ENCODE peak calls at places on chromosomes 16 and 17, in ten cellular contexts. N, P, X, H, R, Y, J, W, D and B are unnamed samples.

GRCh38 chr17:38564254-38564605 is 41.5 kb downstream of the SRCIN1 start:
- DNase-seq in R (no peak), W (no peak), Y (no peak), J (no peak), X (no peak), H (no peak), N (no peak), D (no peak), P (no peak), B (no peak)

GRCh38 chr16:21643787-21644186 is 8.6 kb downstream of the IGSF6 start:
- DNase-seq in X (no peak), Y (no peak), D (no peak), J (no peak), H (no peak), N (no peak), P (no peak), W (no peak), R (no peak), B (no peak)

GRCh38 chr17:57130708-57131461 is 45.8 kb downstream of the AKAP1 start:
- DNase-seq in D (peak), X (peak), R (peak), H (peak), Y (peak), J (peak), W (peak), P (peak), N (peak), B (peak)

GRCh38 chr17:2076461-2076984 is 21.6 kb downstream of the HIC1 start:
- DNase-seq in P (no peak), J (no peak), N (no peak), W (no peak), X (no peak), D (no peak), H (no peak), R (no peak), Y (no peak), B (no peak)

GRCh38 chr16:89909777-89910716 is 8.6 kb upstream of the MC1R start:
- DNase-seq in Y (peak), D (peak), X (peak), P (peak), W (peak), R (peak), N (peak), H (peak), J (no peak), B (peak)

GRCh38 chr16:67001159-67001486 is 12.7 kb downstream of the CES4A start:
- DNase-seq in X (no peak), H (no peak), D (no peak), W (no peak), Y (no peak), R (no peak), N (no peak), P (no peak), J (no peak), B (no peak)

GRCh38 chr16:48041861-48042435 is 113.8 kb downstream of the ABCC12 start:
- DNase-seq in H (no peak), N (no peak), X (no peak), J (no peak), Y (no peak), R (peak), W (peak), D (peak), P (no peak), B (no peak)

GRCh38 chr17:55706808-55707773 is 15.6 kb downstream of the TMEM100 start:
- DNase-seq in J (no peak), N (no peak), W (no peak), R (no peak), H (no peak), Y (no peak), X (no peak), D (no peak), P (no peak), B (no peak)

GRCh38 chr17:82282239-82283207 is 9.0 kb upstream of the CSNK1D start:
- DNase-seq in N (no peak), D (no peak), W (peak), Y (no peak), R (no peak), P (peak), H (no peak), J (no peak), X (no peak), B (no peak)

DNA sequence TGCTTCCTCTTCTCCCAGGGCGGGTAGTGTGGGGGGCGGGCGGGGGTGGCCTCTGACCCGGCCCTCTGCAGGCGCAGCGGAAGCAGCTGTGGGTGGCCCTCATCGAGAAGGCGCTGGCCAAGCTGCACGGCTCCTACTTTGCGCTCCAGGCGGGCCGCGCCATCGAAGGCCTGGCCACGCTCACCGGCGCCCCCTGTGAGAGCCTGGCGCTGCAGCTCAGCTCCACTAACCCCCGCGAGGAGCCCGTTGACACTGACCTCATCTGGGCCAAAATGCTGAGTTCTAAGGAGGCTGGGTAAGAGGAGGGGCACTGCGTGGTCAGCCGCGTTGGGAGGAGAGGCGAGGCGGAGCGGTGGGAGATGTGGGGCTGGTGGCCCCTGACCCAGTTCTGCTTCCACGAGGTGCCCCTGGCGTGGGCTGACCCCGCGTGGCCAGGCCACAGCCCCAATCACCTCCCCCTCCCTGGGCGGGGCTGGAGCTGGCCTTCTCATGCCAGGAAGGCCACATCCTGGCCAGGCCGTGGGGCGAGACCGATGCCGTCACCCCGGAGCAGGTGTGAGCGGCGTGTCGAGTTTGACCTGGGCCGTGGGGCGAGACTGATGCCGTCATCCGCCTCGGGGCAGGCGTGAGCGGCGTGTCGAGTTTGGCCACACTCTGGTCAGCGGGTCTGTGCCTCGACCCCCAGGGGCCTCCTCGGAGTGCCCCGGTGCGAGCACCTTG is 10.5 kb upstream of the PRR35 start:
- DNase-seq in Y (no peak), H (no peak), X (no peak), N (no peak), R (no peak), P (no peak), W (no peak), D (no peak), J (no peak), B (no peak)
- TF ChIP-seq CTCF in Y (no peak), H (peak), X (no peak), N (peak), R (no peak), P (no peak), W (no peak), D (peak), J (no peak), B (peak)

DNA sequence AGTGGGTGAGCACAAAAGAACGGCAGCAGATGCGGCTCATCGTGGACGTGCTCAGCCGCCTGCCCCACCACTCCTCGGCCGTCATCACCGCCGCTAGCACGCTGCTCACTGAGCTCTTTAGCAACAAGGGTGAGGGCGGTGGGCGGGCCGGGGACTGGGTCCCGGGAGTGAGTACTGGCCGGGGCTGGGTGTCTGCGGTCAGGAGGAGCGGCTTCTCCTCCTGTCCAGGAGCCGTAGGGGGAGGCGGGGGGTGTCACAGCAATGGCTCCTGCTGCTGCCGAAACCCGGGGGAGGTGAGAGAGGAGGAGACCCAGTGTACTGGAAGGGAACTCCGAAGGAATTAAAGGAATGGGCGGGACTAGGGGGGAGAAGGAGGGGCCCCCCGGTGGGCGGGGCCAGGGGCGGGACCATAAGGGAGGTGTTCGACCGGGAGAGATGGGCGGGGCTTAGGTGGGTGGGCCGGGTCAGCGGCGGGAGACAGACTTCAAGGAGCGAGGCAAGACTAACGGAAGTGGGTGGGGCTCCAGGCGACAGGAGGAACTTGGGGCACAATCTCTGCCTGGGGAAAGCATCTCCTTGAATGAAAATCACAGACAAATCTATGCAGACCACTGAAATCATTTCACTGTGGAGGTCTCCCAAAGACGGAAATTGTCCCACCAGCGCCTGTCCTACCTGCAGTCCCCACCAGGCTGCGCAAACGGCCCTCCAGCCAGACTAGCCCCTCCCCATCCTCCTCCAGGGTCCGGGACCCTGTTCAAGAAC is 2.3 kb downstream of the NAGS start:
- DNase-seq in H (peak), N (peak), P (peak), W (peak), J (peak), D (peak), X (peak), R (peak), Y (peak), B (peak)
- TF ChIP-seq CTCF in H (peak), N (peak), P (peak), W (peak), J (peak), D (peak), X (peak), R (peak), Y (peak), B (peak)

GRCh38 chr16:46688657-46689491 is at the start of gene VPS35:
- DNase-seq in D (peak), P (peak), X (peak), H (peak), W (peak), R (peak), J (peak), Y (peak), N (peak), B (peak)

GRCh38 chr16:46691720-46692119 is 2.3 kb downstream of the ORC6 start:
- DNase-seq in X (no peak), J (no peak), N (no peak), Y (no peak), H (no peak), W (no peak), D (no peak), R (no peak), P (peak), B (no peak)

GRCh38 chr16:46690281-46691178 is 1.1 kb downstream of the ORC6 start:
- DNase-seq in H (no peak), R (no peak), N (peak), J (no peak), D (peak), X (no peak), P (peak), Y (peak), W (peak), B (no peak)

GRCh38 chr16:46688101-46688656 is 799 bp downstream of the VPS35 start:
- DNase-seq in D (no peak), P (peak), H (peak), N (no peak), R (no peak), X (no peak), Y (no peak), W (peak), J (no peak), B (peak)

DNA sequence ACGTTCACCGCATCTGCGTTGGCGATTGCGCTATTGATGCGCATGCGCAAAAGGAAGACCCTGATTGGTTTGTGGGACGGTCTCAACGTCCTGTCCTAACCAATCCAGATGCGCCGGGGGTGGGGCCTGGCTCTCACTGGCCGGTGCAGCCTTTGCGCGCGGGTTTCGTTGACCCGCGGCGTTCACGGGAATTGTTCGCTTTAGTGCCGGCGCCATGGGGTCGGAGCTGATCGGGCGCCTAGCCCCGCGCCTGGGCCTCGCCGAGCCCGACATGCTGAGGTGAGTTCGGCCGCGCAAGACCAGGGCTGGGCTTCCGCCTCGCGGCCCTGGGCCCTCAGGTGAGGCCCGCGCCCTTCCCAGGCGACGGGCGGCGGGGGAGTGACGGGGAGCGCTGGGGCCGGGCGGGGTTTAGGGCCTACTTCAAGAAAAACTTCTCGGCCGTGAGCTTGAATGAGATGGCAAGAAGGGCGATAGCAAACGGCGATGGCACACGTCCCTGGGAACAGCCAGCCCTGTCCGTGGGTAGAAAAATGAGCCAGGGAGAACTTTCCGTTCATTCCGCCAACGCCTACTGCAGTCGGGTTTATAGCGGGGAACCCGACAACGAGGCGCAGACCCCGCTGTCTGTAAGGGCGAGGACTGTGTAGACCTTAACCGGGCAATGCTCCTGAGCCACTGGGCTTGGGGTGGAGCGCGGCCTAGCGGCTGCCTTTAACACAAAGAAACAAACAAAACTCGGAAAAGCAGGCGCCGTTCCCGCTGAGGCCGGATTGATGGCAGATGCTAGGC is at the start of gene ORC6:
- DNase-seq in P (peak), H (peak), D (peak), N (peak), X (peak), Y (peak), W (peak), J (peak), R (peak), B (peak)
- TF ChIP-seq CTCF in P (peak), H (peak), D (no peak), N (peak), X (peak), Y (peak), W (peak), J (peak), R (peak), B (peak)

GRCh38 chr17:58136669-58137279 is 11.4 kb upstream of the OR4D1 start:
- DNase-seq in W (peak), X (no peak), P (no peak), Y (no peak), D (peak), H (peak), N (no peak), J (no peak), R (no peak), B (no peak)
- TF ChIP-seq CTCF in W (peak), X (no peak), P (peak), Y (peak), D (no peak), H (peak), N (peak), J (no peak), R (peak), B (peak)

GRCh38 chr16:64051826-64052225 is 1070.0 kb downstream of the CDH11 start:
- DNase-seq in W (peak), N (peak), Y (no peak), H (peak), D (peak), P (peak), J (no peak), X (no peak), R (no peak), B (peak)
- TF ChIP-seq CTCF in W (peak), N (peak), Y (peak), H (peak), D (no peak), P (no peak), J (peak), X (no peak), R (peak), B (peak)

GRCh38 chr16:68244903-68245853 is at the start of gene PLA2G15:
- DNase-seq in Y (peak), N (peak), X (peak), P (peak), J (peak), H (peak), R (peak), D (peak), W (peak), B (peak)
- TF ChIP-seq CTCF in Y (no peak), N (no peak), X (peak), P (no peak), J (no peak), H (no peak), R (no peak), D (no peak), W (no peak), B (no peak)

DNA sequence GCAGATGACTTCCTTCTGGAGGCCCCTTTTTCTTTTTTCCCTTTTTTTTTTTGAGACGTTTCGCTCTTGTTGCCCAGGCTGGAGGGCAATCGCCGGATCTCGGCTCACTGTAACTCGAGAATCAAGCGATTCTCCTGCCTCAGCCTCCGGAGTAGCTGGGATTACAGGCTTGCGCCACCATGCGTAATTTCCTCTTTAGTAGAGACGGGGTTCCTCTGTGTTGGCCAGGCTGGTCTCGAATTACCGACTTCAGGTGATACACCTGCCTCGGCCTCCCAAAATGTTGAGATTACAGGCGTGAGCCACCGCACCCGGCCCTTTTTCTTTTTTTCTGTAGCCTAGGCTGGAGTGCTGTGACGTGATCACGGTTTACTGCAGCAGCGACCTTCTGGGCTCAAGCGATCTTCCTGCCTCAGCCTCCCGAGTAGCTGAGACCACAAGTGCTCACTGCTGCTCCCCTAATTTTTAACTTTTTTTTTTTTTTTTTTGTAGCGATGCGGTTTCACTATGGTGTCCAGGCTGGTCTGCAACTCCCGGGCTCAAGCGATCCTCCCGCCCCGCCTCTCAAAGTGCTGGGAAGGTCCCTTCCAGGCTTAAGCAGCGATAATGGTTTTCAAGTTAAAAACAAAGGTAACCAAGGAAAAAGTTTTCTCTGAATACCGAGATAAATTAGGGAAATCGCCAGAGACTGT is 956 bp upstream of the IST1 start:
- DNase-seq in W (peak), R (peak), D (peak), J (no peak), Y (peak), N (peak), X (peak), H (peak), P (peak), B (peak)
- TF ChIP-seq CTCF in W (peak), R (no peak), D (no peak), J (no peak), Y (peak), N (peak), X (no peak), H (peak), P (no peak), B (peak)